ENCODE peak calls at places on chromosomes 2 and 18, in seven cellular contexts. A is left colon, P is DND-41, B is heart right ventricle, Y is fibroblast of gingiva, O is AG09319, V is hippocampal formation. F is an unnamed sample.

GRCh38 chr18:13540783-13541182 is 185.6 kb downstream of the FAM210A start:
- DNase-seq in A (no peak), P (peak), B (no peak), Y (no peak), O (no peak), V (no peak), F (no peak)

GRCh38 chr2:4635289-4635688 is 931.9 kb downstream of the DCDC2C start:
- DNase-seq in A (no peak), P (no peak), B (no peak), Y (no peak), O (no peak), V (no peak), F (no peak)

GRCh38 chr2:184597996-184598312 is 375 bp upstream of the ZNF804A start:
- DNase-seq in A (no peak), P (no peak), B (no peak), Y (no peak), O (no peak), V (no peak), F (no peak)

GRCh38 chr2:190912731-190913130 is 32.1 kb downstream of the GLS start:
- DNase-seq in A (no peak), P (no peak), B (no peak), Y (no peak), O (no peak), V (no peak), F (no peak)

GRCh38 chr2:11796190-11797171 is 50.0 kb downstream of the LPIN1 start:
- DNase-seq in A (no peak), P (no peak), B (no peak), Y (peak), O (peak), V (no peak), F (no peak)

GRCh38 chr2:203432811-203433210 is 102.3 kb downstream of the RAPH1 start:
- DNase-seq in A (no peak), P (no peak), B (no peak), Y (no peak), O (no peak), V (no peak), F (no peak)

GRCh38 chr2:68320118-68320641 is 431 bp upstream of the CNRIP1 start:
- DNase-seq in A (no peak), P (no peak), B (no peak), Y (peak), O (no peak), V (no peak), F (no peak)

GRCh38 chr2:198374375-198375072 is 570.1 kb downstream of the PLCL1 start:
- DNase-seq in A (peak), P (peak), B (no peak), Y (peak), O (peak), V (peak), F (peak)